ENCODE peak calls at places on chromosomes 11 and 22, in six cellular contexts. I is heart right ventricle, O is fibroblast of pulmonary artery, W is AG09319, H is upper lobe of left lung, Z is brain microvascular endothelial cell. J is an unnamed sample.

GRCh38 chr22:49204599-49205214 is 623.0 kb downstream of the BRD1 start:
- DNase-seq in I (no peak), O (no peak), W (no peak), H (peak), Z (no peak), J (no peak)

GRCh38 chr11:86632499-86633269 is 39.7 kb downstream of the ME3 start:
- DNase-seq in I (no peak), O (peak), W (peak), H (no peak), Z (peak), J (peak)

GRCh38 chr11:109371444-109372176 is 50.4 kb upstream of the C11orf87 start:
- DNase-seq in I (no peak), O (peak), W (no peak), H (no peak), Z (no peak), J (peak)

GRCh38 chr22:37735054-37735453 is 38.2 kb downstream of the TRIOBP start:
- DNase-seq in I (no peak), O (no peak), W (no peak), H (peak), Z (no peak), J (peak)

GRCh38 chr11:12182650-12183511 is 72.5 kb downstream of the MICAL2 start:
- DNase-seq in I (peak), O (peak), W (peak), H (peak), Z (peak), J (peak)

GRCh38 chr11:12050911-12051667 is 42.7 kb upstream of the DKK3 start:
- DNase-seq in I (no peak), O (no peak), W (no peak), H (no peak), Z (no peak), J (no peak)

GRCh38 chr11:113263458-113264095 is 50.8 kb upstream of the TTC12 start:
- DNase-seq in I (no peak), O (no peak), W (no peak), H (no peak), Z (no peak), J (no peak)

GRCh38 chr22:29306175-29306829 is at the start of gene GAS2L1:
- DNase-seq in I (peak), O (peak), W (peak), H (peak), Z (peak), J (peak)

GRCh38 chr22:44201556-44202129 is 20.9 kb downstream of the PARVG start:
- DNase-seq in I (peak), O (no peak), W (no peak), H (no peak), Z (no peak), J (no peak)

GRCh38 chr11:119626197-119626909 is 102.6 kb downstream of the NECTIN1 start:
- DNase-seq in I (no peak), O (no peak), W (no peak), H (no peak), Z (no peak), J (no peak)

GRCh38 chr11:78460468-78460867 is 42.8 kb upstream of the GAB2 start:
- DNase-seq in I (no peak), O (peak), W (no peak), H (no peak), Z (peak), J (peak)

GRCh38 chr11:59413646-59414045 is 12.6 kb downstream of the OR5A2 start:
- DNase-seq in I (no peak), O (no peak), W (no peak), H (no peak), Z (no peak), J (no peak)

GRCh38 chr22:29786026-29786425 is 18.9 kb downstream of the UQCR10 start:
- DNase-seq in I (no peak), O (no peak), W (no peak), H (no peak), Z (no peak), J (no peak)

GRCh38 chr11:12893787-12894672 is 115.1 kb upstream of the RASSF10 start:
- DNase-seq in I (peak), O (peak), W (peak), H (peak), Z (peak), J (peak)

GRCh38 chr11:73345481-73346147 is 30.6 kb upstream of the RELT start:
- DNase-seq in I (no peak), O (no peak), W (no peak), H (no peak), Z (no peak), J (no peak)

GRCh38 chr22:44272330-44272729 is 40.4 kb downstream of the SHISAL1 start:
- DNase-seq in I (no peak), O (no peak), W (no peak), H (no peak), Z (no peak), J (no peak)

GRCh38 chr11:63536669-63537292 is at the start of gene PLAAT4:
- DNase-seq in I (peak), O (peak), W (peak), H (peak), Z (peak), J (peak)

GRCh38 chr11:102950622-102951081 is 4.9 kb downstream of the MMP13 start:
- DNase-seq in I (no peak), O (peak), W (peak), H (peak), Z (no peak), J (peak)

GRCh38 chr11:115134886-115135285 is 369.3 kb downstream of the CADM1 start:
- DNase-seq in I (no peak), O (no peak), W (no peak), H (no peak), Z (no peak), J (no peak)

GRCh38 chr11:102733232-102733875 is 8.6 kb upstream of the MMP8 start:
- DNase-seq in I (no peak), O (peak), W (no peak), H (peak), Z (peak), J (peak)

GRCh38 chr11:18394928-18395734 is 768 bp downstream of the LDHA start:
- DNase-seq in I (peak), O (peak), W (no peak), H (peak), Z (peak), J (no peak)

GRCh38 chr22:17047656-17048055 is 37.1 kb upstream of the IL17RA start:
- DNase-seq in I (no peak), O (no peak), W (no peak), H (no peak), Z (no peak), J (no peak)

GRCh38 chr11:2388431-2389024 is 11.4 kb downstream of the CD81 start:
- DNase-seq in I (no peak), O (no peak), W (no peak), H (no peak), Z (no peak), J (no peak)

GRCh38 chr11:108958446-108959123 is 293.7 kb downstream of the DDX10 start:
- DNase-seq in I (no peak), O (peak), W (no peak), H (no peak), Z (peak), J (peak)

GRCh38 chr11:29018631-29019030 is 910.4 kb downstream of the METTL15 start:
- DNase-seq in I (no peak), O (peak), W (no peak), H (no peak), Z (peak), J (peak)

DNA sequence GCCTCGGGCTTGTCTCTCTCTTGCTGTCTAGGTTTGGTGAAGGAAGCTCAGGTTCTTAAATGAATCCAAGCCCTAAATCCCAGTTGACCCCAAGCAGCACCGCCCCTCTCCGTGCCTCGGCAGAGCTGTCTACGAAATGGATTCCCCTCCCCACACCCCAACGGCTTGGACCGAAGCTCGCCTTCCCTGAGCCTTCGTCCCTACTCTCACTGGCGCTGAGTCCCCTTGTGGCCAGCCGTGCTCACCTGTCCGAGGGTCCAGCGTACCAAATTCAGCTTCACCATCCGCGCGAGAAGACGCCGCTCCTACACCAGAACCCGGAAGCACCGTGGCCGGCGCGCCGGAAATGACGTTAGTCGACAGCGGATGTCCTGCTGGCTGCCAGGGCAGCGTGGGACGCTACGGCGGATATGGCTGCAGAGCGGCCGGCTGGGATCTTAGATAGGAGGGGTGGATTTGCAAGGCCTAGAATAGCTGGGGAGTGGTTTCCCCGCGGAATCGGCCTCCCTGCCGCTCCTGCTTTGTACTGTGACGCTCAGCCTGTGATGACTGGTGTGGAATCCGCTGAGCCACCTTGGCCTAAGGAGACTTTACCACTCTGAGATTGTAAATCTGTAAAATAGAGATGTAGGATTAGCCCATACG is at the start of gene TFIP11:
- DNase-seq in I (peak), O (peak), W (peak), H (peak), Z (peak), J (peak)
- TF ChIP-seq CTCF in I (no peak), O (no peak), W (no peak), H (no peak), Z (peak), J (no peak)

DNA sequence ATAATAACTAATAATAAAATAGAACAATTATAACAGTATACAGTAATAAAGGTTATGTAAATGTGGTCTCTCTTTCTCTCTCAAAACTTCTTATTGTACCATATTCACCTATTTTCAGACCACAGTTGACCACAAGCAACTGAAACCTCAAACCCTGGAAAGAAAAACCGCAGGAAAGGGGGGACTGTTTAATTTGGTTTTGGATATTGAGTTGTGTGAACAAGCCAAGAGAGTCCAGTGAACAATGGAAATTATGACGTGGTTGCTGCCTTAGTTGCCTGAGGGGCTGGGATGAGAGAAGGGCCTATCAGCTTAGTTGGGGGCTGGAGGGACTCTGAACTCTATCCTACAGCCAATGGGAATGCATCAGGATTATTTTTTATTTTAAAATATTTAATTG is 178.7 kb upstream of the POU2AF2 start:
- DNase-seq in I (no peak), O (no peak), W (no peak), H (no peak), Z (no peak), J (no peak)
- TF ChIP-seq CTCF in I (no peak), O (no peak), W (no peak), H (no peak), Z (no peak), J (no peak)

DNA sequence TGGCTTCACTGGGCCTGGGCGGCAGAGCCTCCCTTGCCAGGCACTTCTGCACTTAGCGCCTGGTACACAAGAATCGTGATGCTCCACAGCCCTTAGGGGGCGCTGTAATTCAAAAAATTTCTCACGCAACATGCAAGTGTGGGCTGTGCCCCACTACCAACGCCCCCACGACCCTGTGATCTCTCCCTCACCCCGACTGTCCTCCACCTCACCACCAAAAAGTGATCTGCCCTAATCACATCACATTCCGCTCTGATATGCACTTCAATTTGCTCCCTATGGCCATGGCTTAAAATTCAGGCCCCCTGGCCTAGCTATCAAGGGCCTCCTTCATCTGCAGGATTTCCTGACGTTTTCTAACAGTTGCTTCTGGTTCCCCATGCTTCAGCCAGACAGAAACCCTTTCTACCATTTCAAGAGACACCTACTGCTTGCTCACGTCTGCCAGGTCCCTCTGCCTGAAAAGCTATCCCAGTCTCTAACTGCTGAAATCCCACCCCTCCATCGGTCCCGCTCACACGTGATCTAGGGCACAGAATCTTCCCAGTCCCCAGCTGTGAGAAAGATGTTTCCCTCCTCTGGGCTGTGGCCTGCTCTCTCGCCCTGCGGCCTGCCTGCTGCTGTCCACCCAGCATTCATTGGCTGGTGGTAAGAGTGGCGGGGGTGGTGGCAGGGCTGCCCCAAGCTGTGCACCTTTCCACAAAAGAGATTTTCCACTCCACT is 27.9 kb upstream of the LRRC32 start:
- DNase-seq in I (no peak), O (no peak), W (no peak), H (no peak), Z (no peak), J (peak)
- TF ChIP-seq CTCF in I (no peak), O (peak), W (no peak), H (no peak), Z (peak), J (peak)

GRCh38 chr11:14784230-14784629 is 107.8 kb downstream of the CYP2R1 start:
- DNase-seq in I (no peak), O (no peak), W (no peak), H (no peak), Z (no peak), J (no peak)

GRCh38 chr11:14793546-14793945 is 98.5 kb downstream of the CYP2R1 start:
- DNase-seq in I (no peak), O (peak), W (no peak), H (no peak), Z (no peak), J (no peak)

DNA sequence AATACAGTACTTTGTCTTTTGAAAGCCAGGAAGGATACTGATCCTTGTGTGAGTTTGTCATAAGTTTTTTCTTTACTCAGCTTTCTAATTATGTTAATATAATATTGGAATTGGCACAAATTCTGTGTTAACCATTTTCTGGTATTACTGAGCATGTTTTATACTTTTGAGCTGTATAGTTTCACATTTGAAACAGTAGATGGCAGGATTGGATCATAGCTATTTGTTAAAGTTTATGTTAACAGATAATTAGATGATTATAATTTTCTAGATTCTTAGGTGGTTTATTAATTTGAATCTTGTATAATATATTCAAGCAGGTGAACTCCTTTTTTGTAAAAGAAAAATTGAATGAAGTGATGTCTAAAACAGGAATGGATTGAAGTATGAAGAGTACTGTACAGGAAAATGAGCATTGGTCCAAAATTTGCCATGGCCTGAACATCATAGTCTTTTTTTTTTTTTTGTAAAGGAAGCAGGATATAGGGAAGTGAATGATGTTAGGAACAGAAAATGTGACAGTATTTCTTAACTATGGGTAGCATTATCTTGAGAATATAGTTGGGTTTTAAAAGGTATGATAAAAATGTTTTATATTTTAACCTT is 102.0 kb downstream of the CYP2R1 start:
- DNase-seq in I (no peak), O (peak), W (no peak), H (no peak), Z (no peak), J (peak)
- TF ChIP-seq CTCF in I (peak), O (peak), W (peak), H (peak), Z (peak), J (peak)

GRCh38 chr11:94501522-94501921 is 7.7 kb downstream of the ANKRD49 start:
- DNase-seq in I (no peak), O (no peak), W (no peak), H (no peak), Z (no peak), J (no peak)
- TF ChIP-seq CTCF in I (no peak), O (no peak), W (no peak), H (no peak), Z (no peak), J (no peak)

DNA sequence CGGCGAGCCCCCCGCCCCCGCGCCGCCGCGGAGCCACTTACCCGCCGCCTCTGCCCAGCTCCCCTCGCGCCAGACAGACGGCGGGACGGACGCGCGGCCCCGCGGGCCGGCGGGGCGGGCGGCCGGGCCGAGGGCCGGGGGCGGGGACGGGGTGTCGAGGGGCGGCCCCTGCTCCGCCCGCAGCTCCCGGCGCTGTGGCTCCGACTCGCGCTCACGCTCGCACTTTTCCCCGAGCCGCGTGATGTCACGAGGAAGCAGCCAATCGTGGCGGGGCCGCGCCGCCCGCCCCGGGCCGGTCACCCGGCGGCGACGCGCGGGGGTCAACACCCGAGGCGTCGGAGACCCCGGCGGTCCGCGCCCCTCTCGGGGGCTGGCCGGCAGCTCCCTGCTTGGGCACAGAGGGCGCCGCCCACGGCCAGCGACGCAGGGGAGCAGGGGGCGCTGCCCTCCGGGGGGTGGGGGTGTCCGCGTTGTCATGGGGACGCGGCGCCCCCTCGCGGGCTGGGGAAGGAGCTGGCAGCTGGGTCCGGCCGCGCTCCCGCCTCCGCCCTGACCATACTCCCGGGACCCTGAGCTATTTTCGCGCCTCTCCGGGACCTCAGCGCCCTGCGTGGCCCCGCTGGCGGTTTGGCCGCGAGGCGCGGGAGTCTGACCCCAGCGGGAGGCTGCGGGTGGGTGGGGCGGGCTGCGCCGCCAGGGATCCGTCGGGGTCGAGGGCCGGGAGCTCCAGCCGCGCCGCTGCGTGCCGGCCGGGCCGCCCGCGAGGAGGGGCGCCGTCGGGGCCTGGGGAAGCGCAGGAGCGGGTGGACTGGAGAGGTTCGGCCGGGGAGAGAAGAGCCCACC is at the start of gene CHRM4:
- DNase-seq in I (no peak), O (peak), W (no peak), H (no peak), Z (no peak), J (peak)
- TF ChIP-seq CTCF in I (peak), O (peak), W (peak), H (no peak), Z (peak), J (peak)

GRCh38 chr22:19477321-19478085 is 1.5 kb downstream of the UFD1 start:
- DNase-seq in I (no peak), O (peak), W (no peak), H (no peak), Z (no peak), J (peak)
- TF ChIP-seq CTCF in I (peak), O (peak), W (peak), H (no peak), Z (no peak), J (peak)

GRCh38 chr11:3854660-3854976 is 846 bp upstream of the STIM1 start:
- DNase-seq in I (no peak), O (no peak), W (no peak), H (no peak), Z (no peak), J (no peak)

GRCh38 chr11:3856856-3857553 is 1.5 kb downstream of the STIM1 start:
- DNase-seq in I (no peak), O (no peak), W (no peak), H (no peak), Z (no peak), J (no peak)

GRCh38 chr11:3854977-3855807 is at the start of gene STIM1:
- DNase-seq in I (peak), O (peak), W (peak), H (peak), Z (peak), J (peak)

GRCh38 chr11:3857628-3858027 is 2.2 kb downstream of the STIM1 start:
- DNase-seq in I (no peak), O (no peak), W (no peak), H (no peak), Z (no peak), J (no peak)

GRCh38 chr11:3855808-3856491 is 486 bp downstream of the STIM1 start:
- DNase-seq in I (peak), O (no peak), W (no peak), H (peak), Z (no peak), J (peak)
- TF ChIP-seq CTCF in I (no peak), O (no peak), W (no peak), H (no peak), Z (no peak), J (no peak)

J was measured in cardiac fibroblast.